ENCODE peak calls at places on chromosome 1, in six cellular contexts. One of them, this sample, is unnamed.

GRCh38 chr1:36206323-36206858 is 17.9 kb upstream of the THRAP3 start:
- DNase-seq in AG04450: no peak
- DNase-seq in fibroblast of mammary gland: no peak
- DNase-seq in aorta: no peak
- DNase-seq in colonic mucosa: no peak
- DNase-seq in lower lobe of right lung: no peak
- DNase-seq in this sample: no peak

GRCh38 chr1:17281775-17282181 is 26.2 kb upstream of the PADI4 start:
- DNase-seq in AG04450: no peak
- DNase-seq in fibroblast of mammary gland: no peak
- DNase-seq in aorta: no peak
- DNase-seq in colonic mucosa: no peak
- DNase-seq in lower lobe of right lung: no peak
- DNase-seq in this sample: peak; percentile 46

GRCh38 chr1:99533909-99534907 is 111.7 kb upstream of the PALMD start:
- DNase-seq in AG04450: no peak
- DNase-seq in fibroblast of mammary gland: no peak
- DNase-seq in aorta: no peak
- DNase-seq in colonic mucosa: no peak
- DNase-seq in lower lobe of right lung: no peak
- DNase-seq in this sample: no peak

GRCh38 chr1:225919906-225920305 is 4.1 kb downstream of the PYCR2 start:
- DNase-seq in AG04450: peak; percentile 42
- DNase-seq in fibroblast of mammary gland: peak; percentile 75
- DNase-seq in aorta: peak; percentile 83
- DNase-seq in colonic mucosa: no peak
- DNase-seq in lower lobe of right lung: peak; percentile 76
- DNase-seq in this sample: peak; percentile 79

GRCh38 chr1:81458186-81458585 is 342.5 kb upstream of the ADGRL2 start:
- DNase-seq in AG04450: no peak
- DNase-seq in fibroblast of mammary gland: no peak
- DNase-seq in aorta: no peak
- DNase-seq in colonic mucosa: no peak
- DNase-seq in lower lobe of right lung: no peak
- DNase-seq in this sample: no peak

GRCh38 chr1:101820080-101820479 is 176.6 kb downstream of the OLFM3 start:
- DNase-seq in AG04450: no peak
- DNase-seq in fibroblast of mammary gland: peak; percentile 31
- DNase-seq in aorta: no peak
- DNase-seq in colonic mucosa: no peak
- DNase-seq in lower lobe of right lung: no peak
- DNase-seq in this sample: no peak

GRCh38 chr1:168613689-168614655 is 37.6 kb downstream of the XCL1 start:
- DNase-seq in AG04450: no peak
- DNase-seq in fibroblast of mammary gland: peak; percentile 68
- DNase-seq in aorta: peak; percentile 75
- DNase-seq in colonic mucosa: no peak
- DNase-seq in lower lobe of right lung: no peak
- DNase-seq in this sample: no peak

GRCh38 chr1:168531605-168532345 is 12.0 kb downstream of the XCL2 start:
- DNase-seq in AG04450: no peak
- DNase-seq in fibroblast of mammary gland: no peak
- DNase-seq in aorta: no peak
- DNase-seq in colonic mucosa: no peak
- DNase-seq in lower lobe of right lung: no peak
- DNase-seq in this sample: no peak

GRCh38 chr1:159932296-159933285 is 7.3 kb upstream of the TAGLN2 start:
- DNase-seq in AG04450: no peak
- DNase-seq in fibroblast of mammary gland: no peak
- DNase-seq in aorta: peak; percentile 67
- DNase-seq in colonic mucosa: no peak
- DNase-seq in lower lobe of right lung: peak; percentile 44
- DNase-seq in this sample: no peak

GRCh38 chr1:222331340-222331739 is 216.6 kb downstream of the HHIPL2 start:
- DNase-seq in AG04450: peak; percentile 81
- DNase-seq in fibroblast of mammary gland: peak; percentile 10
- DNase-seq in aorta: no peak
- DNase-seq in colonic mucosa: no peak
- DNase-seq in lower lobe of right lung: no peak
- DNase-seq in this sample: no peak

GRCh38 chr1:8962812-8963669 is 17.4 kb downstream of the CA6 start:
- DNase-seq in AG04450: no peak
- DNase-seq in fibroblast of mammary gland: peak; percentile 56
- DNase-seq in aorta: peak; percentile 70
- DNase-seq in colonic mucosa: peak; percentile 58
- DNase-seq in lower lobe of right lung: peak; percentile 78
- DNase-seq in this sample: peak; percentile 78

GRCh38 chr1:236608930-236609726 is 4.8 kb upstream of the HEATR1 start:
- DNase-seq in AG04450: no peak
- DNase-seq in fibroblast of mammary gland: peak; percentile 64
- DNase-seq in aorta: peak; percentile 85
- DNase-seq in colonic mucosa: peak; percentile 48
- DNase-seq in lower lobe of right lung: no peak
- DNase-seq in this sample: no peak

GRCh38 chr1:52296345-52296744 is 69.7 kb downstream of the CC2D1B start:
- DNase-seq in AG04450: peak; percentile 38
- DNase-seq in fibroblast of mammary gland: peak; percentile 71
- DNase-seq in aorta: no peak
- DNase-seq in colonic mucosa: peak; percentile 23
- DNase-seq in lower lobe of right lung: no peak
- DNase-seq in this sample: no peak

GRCh38 chr1:84347547-84348239 is 46.2 kb downstream of the SAMD13 start:
- DNase-seq in AG04450: no peak
- DNase-seq in fibroblast of mammary gland: peak; percentile 58
- DNase-seq in aorta: no peak
- DNase-seq in colonic mucosa: no peak
- DNase-seq in lower lobe of right lung: no peak
- DNase-seq in this sample: no peak

GRCh38 chr1:159913451-159914192 is 11.7 kb downstream of the TAGLN2 start:
- DNase-seq in AG04450: no peak
- DNase-seq in fibroblast of mammary gland: no peak
- DNase-seq in aorta: peak; percentile 40
- DNase-seq in colonic mucosa: peak; percentile 68
- DNase-seq in lower lobe of right lung: no peak
- DNase-seq in this sample: peak; percentile 66

GRCh38 chr1:182652933-182653332 is 31.5 kb downstream of the RGS8 start:
- DNase-seq in AG04450: no peak
- DNase-seq in fibroblast of mammary gland: no peak
- DNase-seq in aorta: no peak
- DNase-seq in colonic mucosa: no peak
- DNase-seq in lower lobe of right lung: no peak
- DNase-seq in this sample: no peak

GRCh38 chr1:14183312-14183711 is 415.2 kb upstream of the KAZN start:
- DNase-seq in AG04450: no peak
- DNase-seq in fibroblast of mammary gland: no peak
- DNase-seq in aorta: no peak
- DNase-seq in colonic mucosa: no peak
- DNase-seq in lower lobe of right lung: no peak
- DNase-seq in this sample: no peak

GRCh38 chr1:184940226-184940625 is 34.1 kb downstream of the NIBAN1 start:
- DNase-seq in AG04450: no peak
- DNase-seq in fibroblast of mammary gland: no peak
- DNase-seq in aorta: no peak
- DNase-seq in colonic mucosa: no peak
- DNase-seq in lower lobe of right lung: no peak
- DNase-seq in this sample: no peak

GRCh38 chr1:60848583-60849188 is 233.7 kb upstream of the NFIA start:
- DNase-seq in AG04450: no peak
- DNase-seq in fibroblast of mammary gland: peak; percentile 59
- DNase-seq in aorta: no peak
- DNase-seq in colonic mucosa: no peak
- DNase-seq in lower lobe of right lung: no peak
- DNase-seq in this sample: no peak

GRCh38 chr1:52348704-52349301 is 17.2 kb downstream of the CC2D1B start:
- DNase-seq in AG04450: no peak
- DNase-seq in fibroblast of mammary gland: peak; percentile 24
- DNase-seq in aorta: no peak
- DNase-seq in colonic mucosa: no peak
- DNase-seq in lower lobe of right lung: no peak
- DNase-seq in this sample: peak; percentile 44

GRCh38 chr1:174939771-174940545 is 59.8 kb upstream of the CACYBP start:
- DNase-seq in AG04450: no peak
- DNase-seq in fibroblast of mammary gland: no peak
- DNase-seq in aorta: no peak
- DNase-seq in colonic mucosa: no peak
- DNase-seq in lower lobe of right lung: no peak
- DNase-seq in this sample: no peak

GRCh38 chr1:235073968-235074334 is 54.7 kb downstream of the TOMM20 start:
- DNase-seq in AG04450: no peak
- DNase-seq in fibroblast of mammary gland: no peak
- DNase-seq in aorta: no peak
- DNase-seq in colonic mucosa: peak; percentile 72
- DNase-seq in lower lobe of right lung: peak; percentile 78
- DNase-seq in this sample: peak; percentile 81

GRCh38 chr1:113205980-113206766 is 133.2 kb downstream of the LRIG2 start:
- DNase-seq in AG04450: no peak
- DNase-seq in fibroblast of mammary gland: no peak
- DNase-seq in aorta: no peak
- DNase-seq in colonic mucosa: no peak
- DNase-seq in lower lobe of right lung: no peak
- DNase-seq in this sample: no peak

GRCh38 chr1:91889717-91890459 is 3.9 kb upstream of the TGFBR3 start:
- DNase-seq in AG04450: no peak
- DNase-seq in fibroblast of mammary gland: peak; percentile 79
- DNase-seq in aorta: no peak
- DNase-seq in colonic mucosa: no peak
- DNase-seq in lower lobe of right lung: no peak
- DNase-seq in this sample: no peak

GRCh38 chr1:204286841-204287387 is 72.8 kb downstream of the PLEKHA6 start:
- DNase-seq in AG04450: no peak
- DNase-seq in fibroblast of mammary gland: no peak
- DNase-seq in aorta: no peak
- DNase-seq in colonic mucosa: peak; percentile 40
- DNase-seq in lower lobe of right lung: peak; percentile 70
- DNase-seq in this sample: peak; percentile 75

GRCh38 chr1:53733447-53733931 is 5.5 kb downstream of the GLIS1 start:
- DNase-seq in AG04450: no peak
- DNase-seq in fibroblast of mammary gland: no peak
- DNase-seq in aorta: no peak
- DNase-seq in colonic mucosa: no peak
- DNase-seq in lower lobe of right lung: no peak
- DNase-seq in this sample: no peak

GRCh38 chr1:13828454-13829151 is 128.6 kb downstream of the PRDM2 start:
- DNase-seq in AG04450: no peak
- DNase-seq in fibroblast of mammary gland: peak; percentile 33
- DNase-seq in aorta: no peak
- DNase-seq in colonic mucosa: peak; percentile 88
- DNase-seq in lower lobe of right lung: peak; percentile 82
- DNase-seq in this sample: peak; percentile 85

GRCh38 chr1:153608742-153609584 is 4.0 kb downstream of the S100A16 start:
- DNase-seq in AG04450: no peak
- DNase-seq in fibroblast of mammary gland: peak; percentile 98
- DNase-seq in aorta: peak; percentile 90
- DNase-seq in colonic mucosa: peak; percentile 94
- DNase-seq in lower lobe of right lung: peak; percentile 89
- DNase-seq in this sample: peak; percentile 91
- H3K4me3 ChIP-seq in AG04450: peak overlapping the region; percentile 57
- H3K4me3 ChIP-seq in fibroblast of mammary gland: peak overlapping the region; percentile 94
- H3K4me3 ChIP-seq in aorta: no peak overlapping the region
- H3K4me3 ChIP-seq in colonic mucosa: peak overlapping the region; percentile 12
- H3K4me3 ChIP-seq in lower lobe of right lung: peak overlapping the region; percentile 60
- H3K4me3 ChIP-seq in this sample: peak overlapping the region; percentile 53

GRCh38 chr1:30915491-30916230 is 7.1 kb upstream of the SDC3 start:
- DNase-seq in AG04450: no peak
- DNase-seq in fibroblast of mammary gland: no peak
- DNase-seq in aorta: peak; percentile 69
- DNase-seq in colonic mucosa: no peak
- DNase-seq in lower lobe of right lung: no peak
- DNase-seq in this sample: peak; percentile 58

GRCh38 chr1:30916296-30916695 is 7.7 kb upstream of the SDC3 start:
- DNase-seq in AG04450: no peak
- DNase-seq in fibroblast of mammary gland: no peak
- DNase-seq in aorta: peak; percentile 30
- DNase-seq in colonic mucosa: no peak
- DNase-seq in lower lobe of right lung: no peak
- DNase-seq in this sample: peak; percentile 34

GRCh38 chr1:30912913-30913652 is 4.5 kb upstream of the SDC3 start:
- DNase-seq in AG04450: no peak
- DNase-seq in fibroblast of mammary gland: no peak
- DNase-seq in aorta: peak; percentile 77
- DNase-seq in colonic mucosa: no peak
- DNase-seq in lower lobe of right lung: peak; percentile 67
- DNase-seq in this sample: peak; percentile 81

GRCh38 chr1:30914931-30915330 is 6.4 kb upstream of the SDC3 start:
- DNase-seq in AG04450: no peak
- DNase-seq in fibroblast of mammary gland: no peak
- DNase-seq in aorta: peak; percentile 37
- DNase-seq in colonic mucosa: no peak
- DNase-seq in lower lobe of right lung: no peak
- DNase-seq in this sample: no peak

DNA sequence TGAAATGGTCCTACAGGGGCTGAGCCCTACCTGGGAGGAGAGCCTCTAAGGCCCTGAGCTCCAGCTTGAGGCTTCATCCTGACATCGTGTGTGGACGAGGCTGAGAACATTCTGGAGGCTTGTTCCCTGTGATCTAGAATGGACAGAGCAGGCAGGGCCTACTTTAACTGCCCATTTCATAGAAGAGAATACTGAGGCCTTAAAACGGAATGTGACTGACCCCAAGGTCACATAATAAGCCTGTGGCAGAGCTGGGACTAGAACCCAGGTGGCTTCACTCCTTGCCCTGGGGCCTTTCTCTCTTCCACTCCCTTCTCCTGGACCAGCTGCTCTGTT is 6.0 kb upstream of the SDC3 start:
- DNase-seq in AG04450: no peak
- DNase-seq in fibroblast of mammary gland: no peak
- DNase-seq in aorta: peak; percentile 47
- DNase-seq in colonic mucosa: no peak
- DNase-seq in lower lobe of right lung: no peak
- DNase-seq in this sample: no peak
- H3K4me3 ChIP-seq in AG04450: no peak overlapping the region
- H3K4me3 ChIP-seq in fibroblast of mammary gland: no peak overlapping the region
- H3K4me3 ChIP-seq in aorta: no peak overlapping the region
- H3K4me3 ChIP-seq in colonic mucosa: no peak overlapping the region
- H3K4me3 ChIP-seq in lower lobe of right lung: no peak overlapping the region
- H3K4me3 ChIP-seq in this sample: no peak overlapping the region

GRCh38 chr1:247246325-247247115 is 9.4 kb upstream of the VN1R5 start:
- DNase-seq in AG04450: no peak
- DNase-seq in fibroblast of mammary gland: no peak
- DNase-seq in aorta: no peak
- DNase-seq in colonic mucosa: no peak
- DNase-seq in lower lobe of right lung: no peak
- DNase-seq in this sample: no peak

GRCh38 chr1:247243738-247244137 is 12.1 kb upstream of the VN1R5 start:
- DNase-seq in AG04450: no peak
- DNase-seq in fibroblast of mammary gland: no peak
- DNase-seq in aorta: no peak
- DNase-seq in colonic mucosa: no peak
- DNase-seq in lower lobe of right lung: no peak
- DNase-seq in this sample: no peak

GRCh38 chr1:247241687-247242086 is 14.2 kb upstream of the VN1R5 start:
- DNase-seq in AG04450: no peak
- DNase-seq in fibroblast of mammary gland: peak; percentile 9
- DNase-seq in aorta: no peak
- DNase-seq in colonic mucosa: no peak
- DNase-seq in lower lobe of right lung: no peak
- DNase-seq in this sample: no peak

GRCh38 chr1:247247568-247247967 is 8.3 kb upstream of the VN1R5 start:
- DNase-seq in AG04450: no peak
- DNase-seq in fibroblast of mammary gland: no peak
- DNase-seq in aorta: no peak
- DNase-seq in colonic mucosa: no peak
- DNase-seq in lower lobe of right lung: no peak
- DNase-seq in this sample: no peak
- H3K4me3 ChIP-seq in AG04450: no peak overlapping the region
- H3K4me3 ChIP-seq in fibroblast of mammary gland: no peak overlapping the region
- H3K4me3 ChIP-seq in aorta: no peak overlapping the region
- H3K4me3 ChIP-seq in colonic mucosa: no peak overlapping the region
- H3K4me3 ChIP-seq in lower lobe of right lung: no peak overlapping the region
- H3K4me3 ChIP-seq in this sample: no peak overlapping the region

GRCh38 chr1:23913212-23913880 is at the start of gene CNR2:
- DNase-seq in AG04450: no peak
- DNase-seq in fibroblast of mammary gland: no peak
- DNase-seq in aorta: no peak
- DNase-seq in colonic mucosa: no peak
- DNase-seq in lower lobe of right lung: no peak
- DNase-seq in this sample: no peak
- H3K4me3 ChIP-seq in AG04450: no peak within 1 kb of the TSS
- H3K4me3 ChIP-seq in fibroblast of mammary gland: no peak within 1 kb of the TSS
- H3K4me3 ChIP-seq in aorta: no peak within 1 kb of the TSS
- H3K4me3 ChIP-seq in colonic mucosa: no peak within 1 kb of the TSS
- H3K4me3 ChIP-seq in lower lobe of right lung: no peak within 1 kb of the TSS
- H3K4me3 ChIP-seq in this sample: no peak within 1 kb of the TSS